ENCODE peak calls at places on chromosome 16, in eight cellular contexts. F is neural progenitor cell; X is body of pancreas; M is cardiac muscle cell; G is neural crest cell; T is activated CD8-positive, alpha-beta T cell treated with anti-CD3 and anti-CD28 coated beads for 36 hours; I is fibroblast of the aortic adventitia; A is HL-60. S is an unnamed sample.

GRCh38 chr16:88880226-88881051 is 14.0 kb upstream of the PABPN1L start:
- DNase-seq in F (peak), X (no peak), M (peak), G (no peak), T (no peak), I (no peak), A (no peak), S (no peak)

GRCh38 chr16:58670177-58670576 is 14.4 kb downstream of the SLC38A7 start:
- DNase-seq in F (no peak), X (no peak), M (no peak), G (no peak), T (no peak), I (no peak), A (no peak), S (no peak)

GRCh38 chr16:49750341-49751011 is 105.4 kb downstream of the ZNF423 start:
- DNase-seq in F (no peak), X (no peak), M (no peak), G (no peak), T (no peak), I (peak), A (no peak), S (no peak)

GRCh38 chr16:18788828-18789514 is 1.2 kb downstream of the RPS15A start:
- DNase-seq in F (no peak), X (no peak), M (no peak), G (no peak), T (no peak), I (peak), A (no peak), S (no peak)

GRCh38 chr16:8388684-8389083 is 201.6 kb downstream of the TMEM114 start:
- DNase-seq in F (no peak), X (no peak), M (no peak), G (no peak), T (no peak), I (no peak), A (no peak), S (no peak)

GRCh38 chr16:81143921-81144471 is 47.8 kb upstream of the GCSH start:
- DNase-seq in F (no peak), X (no peak), M (no peak), G (no peak), T (no peak), I (no peak), A (no peak), S (no peak)

GRCh38 chr16:48329138-48329537 is 56.1 kb downstream of the SIAH1 start:
- DNase-seq in F (no peak), X (no peak), M (no peak), G (no peak), T (no peak), I (no peak), A (no peak), S (no peak)

GRCh38 chr16:13767215-13767614 is 152.7 kb upstream of the ERCC4 start:
- DNase-seq in F (peak), X (no peak), M (peak), G (no peak), T (no peak), I (no peak), A (no peak), S (no peak)

GRCh38 chr16:68590201-68590994 is 51.3 kb downstream of the ZFP90 start:
- DNase-seq in F (peak), X (peak), M (peak), G (peak), T (peak), I (peak), A (peak), S (peak)

GRCh38 chr16:1003551-1004347 is 22.2 kb downstream of the SOX8 start:
- DNase-seq in F (no peak), X (no peak), M (no peak), G (no peak), T (peak), I (no peak), A (no peak), S (no peak)

GRCh38 chr16:27374794-27375499 is 27.0 kb upstream of the IL21R start:
- DNase-seq in F (peak), X (peak), M (peak), G (peak), T (peak), I (peak), A (peak), S (peak)

GRCh38 chr16:67146523-67147357 is 4.1 kb downstream of the B3GNT9 start:
- DNase-seq in F (no peak), X (no peak), M (no peak), G (no peak), T (no peak), I (no peak), A (no peak), S (no peak)

GRCh38 chr16:73713817-73714495 is 582.7 kb upstream of the PSMD7 start:
- DNase-seq in F (peak), X (peak), M (peak), G (peak), T (peak), I (no peak), A (peak), S (no peak)

GRCh38 chr16:6335072-6335471 is 997.6 kb upstream of the RBFOX1 start:
- DNase-seq in F (peak), X (no peak), M (peak), G (peak), T (peak), I (no peak), A (no peak), S (no peak)

GRCh38 chr16:68272501-68273209 is 8.3 kb downstream of the SLC7A6 start:
- DNase-seq in F (no peak), X (peak), M (no peak), G (no peak), T (peak), I (no peak), A (no peak), S (no peak)

GRCh38 chr16:14011006-14011405 is 60.1 kb upstream of the MRTFB start:
- DNase-seq in F (no peak), X (no peak), M (no peak), G (no peak), T (no peak), I (no peak), A (no peak), S (no peak)

GRCh38 chr16:69894675-69895074 is 56.5 kb upstream of the CLEC18A start:
- DNase-seq in F (no peak), X (no peak), M (peak), G (peak), T (no peak), I (no peak), A (no peak), S (no peak)

GRCh38 chr16:81809567-81809966 is 30.5 kb downstream of the PLCG2 start:
- DNase-seq in F (no peak), X (no peak), M (no peak), G (no peak), T (no peak), I (no peak), A (no peak), S (no peak)

GRCh38 chr16:72099377-72099818 is 5.8 kb downstream of the DHX38 start:
- DNase-seq in F (peak), X (peak), M (peak), G (peak), T (peak), I (peak), A (peak), S (no peak)

GRCh38 chr16:70508752-70509151 is 14.6 kb downstream of the COG4 start:
- DNase-seq in F (no peak), X (no peak), M (no peak), G (no peak), T (no peak), I (peak), A (no peak), S (no peak)

GRCh38 chr16:75429621-75430403 is 3.5 kb downstream of the CFDP1 start:
- DNase-seq in F (no peak), X (no peak), M (no peak), G (no peak), T (no peak), I (no peak), A (no peak), S (no peak)

GRCh38 chr16:75433732-75434413 is 570 bp upstream of the CFDP1 start:
- DNase-seq in F (peak), X (peak), M (peak), G (peak), T (peak), I (peak), A (peak), S (peak)

DNA sequence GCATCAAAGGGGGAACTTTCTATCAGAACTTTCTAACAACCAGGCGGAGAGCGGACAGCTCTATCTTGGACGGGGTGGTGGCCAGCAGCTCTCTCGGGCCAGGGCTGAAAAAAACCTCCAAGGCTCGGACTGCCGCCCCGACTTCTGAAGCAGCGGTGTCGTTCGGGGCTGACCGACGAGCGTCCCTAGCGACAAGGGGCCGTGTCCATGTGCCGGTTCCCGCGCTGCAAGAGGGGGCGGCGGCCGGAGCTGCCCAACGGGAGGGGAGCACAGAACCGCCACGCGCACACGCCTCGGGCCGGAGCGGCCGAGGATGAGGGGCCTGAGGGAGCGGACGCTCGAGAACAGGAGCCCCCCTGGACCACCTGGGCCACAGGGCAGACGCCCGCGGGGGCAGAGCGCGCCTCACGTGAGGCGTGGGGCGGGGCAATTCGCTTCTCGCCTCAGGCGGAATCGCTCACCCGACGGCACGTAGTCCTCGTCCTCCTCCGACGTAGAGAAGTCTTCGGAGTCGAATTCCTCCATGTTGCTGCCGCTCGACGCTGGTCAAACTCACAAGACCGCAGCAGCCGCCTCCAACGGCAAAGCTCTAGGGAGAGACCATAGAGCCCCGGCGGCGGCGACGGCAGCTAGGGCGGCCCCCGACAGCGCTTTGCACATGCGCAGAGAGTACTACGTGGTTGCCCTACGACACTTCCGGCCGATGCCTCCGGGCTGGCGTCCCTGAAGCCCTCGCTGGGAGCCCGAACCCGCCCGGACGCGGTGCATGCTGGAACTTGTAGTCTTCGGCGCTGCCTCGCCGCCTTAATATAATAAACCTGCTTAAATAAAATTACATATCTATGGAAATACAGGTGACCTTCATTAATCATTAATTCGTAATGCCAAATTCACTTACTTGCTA is at the start of gene CFDP1:
- DNase-seq in F (peak), X (peak), M (peak), G (peak), T (peak), I (peak), A (peak), S (peak)
- TF ChIP-seq CTCF in F (no peak), X (no peak), M (no peak), G (no peak), T (no peak), I (no peak), A (no peak), S (no peak)

DNA sequence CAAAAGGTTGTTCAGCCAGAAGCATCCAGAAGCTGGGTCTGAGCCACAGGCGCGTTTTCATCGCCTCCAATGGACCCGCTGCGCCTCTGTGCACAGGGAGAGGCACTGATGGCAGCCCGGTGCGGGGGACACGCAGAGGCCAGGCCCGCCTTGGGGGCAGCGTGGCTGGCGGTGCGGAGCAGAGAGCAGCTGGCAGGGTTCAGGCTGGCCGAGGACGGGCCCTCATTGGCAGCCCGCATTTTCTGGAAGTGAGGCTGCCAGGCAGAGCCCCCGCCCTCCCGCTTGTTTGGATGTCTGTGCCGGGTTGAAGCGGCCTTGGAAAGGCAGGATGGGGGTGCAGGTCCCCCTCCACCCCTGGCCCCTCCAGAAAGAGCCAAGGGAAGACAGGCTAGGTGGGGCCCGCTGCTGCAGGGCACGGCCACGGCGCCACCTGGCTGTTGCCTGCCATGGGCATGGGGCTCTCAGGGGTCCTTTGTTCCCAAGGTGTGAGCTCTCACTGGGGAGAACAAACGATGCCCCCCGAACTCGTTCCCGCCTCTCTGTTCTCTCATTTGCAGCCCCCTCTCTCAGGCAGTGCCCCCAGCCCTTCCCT is 18.8 kb downstream of the GSE1 start:
- DNase-seq in F (no peak), X (peak), M (no peak), G (no peak), T (no peak), I (no peak), A (no peak), S (no peak)
- TF ChIP-seq CTCF in F (peak), X (peak), M (peak), G (no peak), T (no peak), I (no peak), A (no peak), S (no peak)

GRCh38 chr16:84144301-84144858 is 597 bp downstream of the HSDL1 start:
- DNase-seq in F (peak), X (peak), M (peak), G (peak), T (peak), I (peak), A (peak), S (no peak)
- TF ChIP-seq CTCF in F (no peak), X (no peak), M (peak), G (no peak), T (no peak), I (no peak), A (no peak), S (no peak)

GRCh38 chr16:86664518-86665318 is 86.4 kb downstream of the FOXL1 start:
- DNase-seq in F (no peak), X (peak), M (no peak), G (no peak), T (peak), I (peak), A (no peak), S (no peak)
- TF ChIP-seq CTCF in F (no peak), X (no peak), M (no peak), G (no peak), T (no peak), I (no peak), A (no peak), S (no peak)

DNA sequence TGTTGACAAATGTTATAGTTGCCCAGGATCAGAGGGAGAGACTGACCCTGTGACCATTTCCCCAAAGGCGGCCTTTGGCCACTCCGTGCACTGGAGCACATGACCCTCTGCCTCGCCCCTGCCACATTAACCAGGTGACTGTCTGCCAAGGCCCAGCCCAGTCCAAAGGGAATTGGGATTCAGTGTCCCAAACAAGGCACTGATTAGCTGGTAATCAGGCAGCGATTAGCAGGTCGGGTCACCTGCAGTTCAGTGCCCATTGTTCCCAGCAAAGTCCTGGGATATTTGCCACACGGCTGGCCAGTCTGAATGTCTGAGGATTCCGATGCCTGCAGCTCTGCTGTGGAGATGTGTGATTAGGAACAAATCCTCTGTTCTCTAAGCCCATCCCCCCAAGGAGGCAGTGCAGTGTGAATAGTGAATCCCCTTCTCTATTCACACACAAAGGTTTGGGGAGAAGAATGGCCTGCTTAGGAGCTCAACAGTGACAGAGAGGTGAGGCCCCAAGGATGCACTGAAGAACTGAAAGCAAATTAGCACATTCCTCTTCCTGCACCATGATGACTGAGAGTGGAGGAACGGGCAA is 123.1 kb upstream of the MAF start:
- DNase-seq in F (peak), X (peak), M (no peak), G (peak), T (no peak), I (no peak), A (no peak), S (no peak)
- TF ChIP-seq CTCF in F (no peak), X (no peak), M (no peak), G (no peak), T (no peak), I (no peak), A (no peak), S (no peak)

S was measured in CD14-positive monocyte.